ENCODE peak calls at places on chromosomes 3 and 15, in six cellular contexts. H is psoas muscle; F is stimulated activated CD8-positive, alpha-beta memory T cell treated with anti-CD3 and anti-CD28 coated beads, Interleukin-7, amount 100 ng/mL, for 4 hours; Q is germinal center; B is GM12892; D is M059J. Z is an unnamed sample.

GRCh38 chr3:13111173-13111873 is 38.1 kb upstream of the IQSEC1 start:
- DNase-seq in H (no peak), F (no peak), Q (peak), B (no peak), D (no peak), Z (no peak)

GRCh38 chr15:56327721-56328502 is 37.3 kb upstream of the TEX9 start:
- DNase-seq in H (no peak), F (no peak), Q (no peak), B (no peak), D (peak), Z (no peak)

GRCh38 chr3:19029837-19030835 is 118.2 kb upstream of the KCNH8 start:
- DNase-seq in H (no peak), F (no peak), Q (no peak), B (no peak), D (no peak), Z (no peak)

GRCh38 chr3:116140100-116140689 is 305.1 kb downstream of the LSAMP start:
- DNase-seq in H (no peak), F (no peak), Q (peak), B (no peak), D (peak), Z (no peak)

GRCh38 chr3:120039642-120040610 is 54.3 kb downstream of the GSK3B start:
- DNase-seq in H (no peak), F (no peak), Q (no peak), B (no peak), D (peak), Z (no peak)

GRCh38 chr15:51731549-51732267 is 5.7 kb downstream of the LYSMD2 start:
- DNase-seq in H (no peak), F (no peak), Q (peak), B (no peak), D (peak), Z (no peak)

GRCh38 chr3:20648921-20649381 is 462.9 kb upstream of the SGO1 start:
- DNase-seq in H (no peak), F (no peak), Q (no peak), B (no peak), D (peak), Z (no peak)

GRCh38 chr3:42185044-42185443 is 80.9 kb downstream of the CCK start:
- DNase-seq in H (no peak), F (no peak), Q (no peak), B (no peak), D (peak), Z (no peak)

GRCh38 chr3:171266034-171266805 is 194.0 kb downstream of the TNIK start:
- DNase-seq in H (no peak), F (no peak), Q (no peak), B (no peak), D (no peak), Z (no peak)

GRCh38 chr3:5563537-5564277 is 376.2 kb downstream of the EDEM1 start:
- DNase-seq in H (no peak), F (no peak), Q (no peak), B (no peak), D (no peak), Z (no peak)

GRCh38 chr15:100718075-100718980 is 115.9 kb downstream of the ASB7 start:
- DNase-seq in H (no peak), F (no peak), Q (no peak), B (no peak), D (no peak), Z (no peak)

GRCh38 chr3:194030372-194030771 is 105.6 kb upstream of the HES1 start:
- DNase-seq in H (no peak), F (no peak), Q (no peak), B (no peak), D (no peak), Z (no peak)

GRCh38 chr3:186888569-186888968 is 41.8 kb upstream of the ST6GAL1 start:
- DNase-seq in H (no peak), F (no peak), Q (no peak), B (no peak), D (no peak), Z (peak)

GRCh38 chr3:128487813-128488635 is 5.0 kb downstream of the GATA2 start:
- DNase-seq in H (peak), F (no peak), Q (peak), B (peak), D (peak), Z (no peak)

GRCh38 chr3:11718582-11719405 is 75.1 kb upstream of the VGLL4 start:
- DNase-seq in H (peak), F (peak), Q (peak), B (peak), D (peak), Z (no peak)

GRCh38 chr3:151210676-151211381 is 7.8 kb upstream of the GPR171 start:
- DNase-seq in H (no peak), F (no peak), Q (no peak), B (no peak), D (no peak), Z (no peak)

GRCh38 chr15:87496109-87496508 is 760.4 kb downstream of the NTRK3 start:
- DNase-seq in H (no peak), F (no peak), Q (no peak), B (no peak), D (no peak), Z (no peak)

GRCh38 chr3:189123595-189124387 is 48.0 kb upstream of the TPRG1 start:
- DNase-seq in H (peak), F (no peak), Q (no peak), B (no peak), D (peak), Z (no peak)

GRCh38 chr15:49830411-49830810 is 209.6 kb downstream of the DTWD1 start:
- DNase-seq in H (no peak), F (no peak), Q (no peak), B (no peak), D (no peak), Z (no peak)